ENCODE peak calls at places on chromosome 14, in eight cellular contexts. L, V, J, Q, W, U, K and S are unnamed samples. For H3K36me3, the result is how much of the 10 kb centered on the place peaks cover.

GRCh38 chr14:75323571-75323970 is 44.9 kb downstream of the FOS start:
- DNase-seq in J (no peak), U (no peak), Q (peak), V (no peak), K (peak), L (no peak), W (no peak), S (no peak)

GRCh38 chr14:22419620-22420019 is 169.4 kb downstream of the DAD1 start:
- DNase-seq in K (no peak), Q (no peak), V (no peak), U (no peak), W (no peak), J (no peak), L (no peak), S (no peak)

GRCh38 chr14:59182641-59183040 is 5.8 kb upstream of the DAAM1 start:
- DNase-seq in U (no peak), Q (no peak), J (no peak), K (no peak), V (no peak), L (no peak), W (no peak), S (no peak)

GRCh38 chr14:65599375-65599774 is 186.8 kb downstream of the FUT8 start:
- DNase-seq in Q (peak), J (no peak), U (peak), V (no peak), L (no peak), W (no peak), K (peak), S (no peak)

GRCh38 chr14:89571502-89571901 is 154.5 kb upstream of the FOXN3 start:
- DNase-seq in K (no peak), V (no peak), J (no peak), Q (no peak), L (no peak), W (no peak), U (no peak), S (no peak)

GRCh38 chr14:92785601-92786426 is 8.3 kb upstream of the GOLGA5 start:
- DNase-seq in U (peak), V (no peak), Q (peak), J (peak), L (peak), K (peak), W (peak), S (no peak)

GRCh38 chr14:75885829-75886228 is 96.0 kb downstream of the TGFB3 start:
- DNase-seq in Q (peak), V (no peak), L (no peak), J (no peak), U (peak), K (no peak), W (no peak), S (peak)

GRCh38 chr14:65255583-65256443 is 153.5 kb upstream of the MAX start:
- DNase-seq in L (no peak), Q (no peak), U (no peak), J (peak), V (no peak), K (no peak), W (no peak), S (no peak)

GRCh38 chr14:42893183-42893582 is 1286.5 kb downstream of the LRFN5 start:
- DNase-seq in L (no peak), Q (no peak), U (no peak), V (no peak), W (no peak), K (no peak), J (no peak), S (no peak)

GRCh38 chr14:67497216-67497615 is 8.7 kb upstream of the TMEM229B start:
- DNase-seq in K (no peak), U (no peak), J (no peak), W (no peak), Q (no peak), L (no peak), V (no peak), S (no peak)

GRCh38 chr14:77313374-77313773 is 7.3 kb downstream of the POMT2 start:
- DNase-seq in L (no peak), W (no peak), Q (no peak), V (no peak), J (no peak), K (no peak), U (no peak), S (no peak)

GRCh38 chr14:69048456-69048855 is 69.4 kb upstream of the ACTN1 start:
- DNase-seq in Q (no peak), U (peak), W (no peak), L (no peak), K (peak), V (no peak), J (peak), S (no peak)

GRCh38 chr14:106872619-106873446 is 1346.5 kb downstream of the TMEM121 start:
- DNase-seq in W (peak), L (peak), K (peak), U (no peak), J (peak), V (no peak), Q (no peak), S (no peak)

GRCh38 chr14:26606729-26607128 is 8.9 kb upstream of the NOVA1 start:
- DNase-seq in J (no peak), Q (peak), W (no peak), U (peak), V (no peak), L (no peak), K (no peak), S (no peak)

GRCh38 chr14:66645716-66646115 is 137.8 kb downstream of the GPHN start:
- DNase-seq in V (no peak), K (peak), U (peak), L (no peak), Q (peak), W (no peak), J (no peak), S (no peak)

GRCh38 chr14:89093083-89093482 is 268.6 kb downstream of the TTC8 start:
- DNase-seq in K (no peak), W (no peak), J (no peak), L (no peak), Q (peak), U (no peak), V (no peak), S (no peak)

GRCh38 chr14:78917462-78917861 is 747.3 kb downstream of the NRXN3 start:
- DNase-seq in J (no peak), L (no peak), V (no peak), Q (no peak), W (no peak), K (no peak), U (no peak), S (no peak)

GRCh38 chr14:54815531-54815930 is 87.1 kb downstream of the GCH1 start:
- DNase-seq in U (no peak), W (no peak), Q (no peak), V (no peak), K (no peak), J (no peak), L (no peak), S (no peak)

GRCh38 chr14:85463512-85463911 is 66.4 kb upstream of the FLRT2 start:
- DNase-seq in W (no peak), K (no peak), L (no peak), U (no peak), V (no peak), J (peak), Q (no peak), S (no peak)

GRCh38 chr14:69749956-69750355 is 17.0 kb upstream of the SRSF5 start:
- DNase-seq in J (no peak), V (no peak), W (no peak), L (no peak), U (no peak), Q (no peak), K (no peak), S (no peak)

GRCh38 chr14:92694807-92695206 is 53.6 kb downstream of the LGMN start:
- DNase-seq in U (no peak), V (no peak), L (no peak), K (no peak), Q (no peak), J (no peak), W (no peak), S (no peak)

GRCh38 chr14:68896132-68896531 is 83.0 kb downstream of the ACTN1 start:
- DNase-seq in J (no peak), V (no peak), L (no peak), U (no peak), Q (no peak), K (peak), W (no peak), S (no peak)

GRCh38 chr14:91138511-91139359 is 24.9 kb downstream of the DGLUCY start:
- DNase-seq in Q (no peak), U (peak), L (no peak), K (peak), J (peak), W (no peak), V (no peak), S (no peak)

GRCh38 chr14:54686871-54687749 is 120.2 kb downstream of the SAMD4A start:
- DNase-seq in K (no peak), V (no peak), U (peak), Q (no peak), W (no peak), J (no peak), L (peak), S (no peak)

GRCh38 chr14:75886661-75887348 is 95.0 kb downstream of the TGFB3 start:
- DNase-seq in V (no peak), L (no peak), W (no peak), Q (no peak), U (peak), J (no peak), K (peak), S (no peak)

GRCh38 chr14:79325071-79325470 is 886.2 kb downstream of the DIO2 start:
- DNase-seq in W (no peak), V (no peak), U (no peak), K (no peak), Q (peak), L (no peak), J (no peak), S (no peak)

GRCh38 chr14:70672328-70672675 is 30.6 kb downstream of the TTC9 start:
- DNase-seq in J (no peak), W (no peak), L (no peak), Q (no peak), U (no peak), K (no peak), V (no peak), S (no peak)

GRCh38 chr14:77485901-77486678 is 12.5 kb downstream of the ISM2 start:
- DNase-seq in K (peak), U (no peak), J (no peak), Q (peak), L (no peak), W (no peak), V (no peak), S (no peak)

GRCh38 chr14:102659797-102660196 is 67.3 kb downstream of the RCOR1 start:
- DNase-seq in U (peak), V (no peak), W (no peak), L (no peak), Q (peak), K (no peak), J (no peak), S (no peak)

GRCh38 chr14:101071493-101071891 is 168.0 kb upstream of the RTL1 start:
- DNase-seq in W (peak), J (no peak), U (no peak), L (no peak), V (no peak), Q (no peak), K (no peak), S (no peak)

GRCh38 chr14:105153739-105154475 is 14.7 kb downstream of the JAG2 start:
- DNase-seq in J (no peak), K (no peak), W (no peak), L (no peak), Q (no peak), U (no peak), V (no peak), S (no peak)
- H3K36me3 ChIP-seq in J (under half), K (under half), W (under half), L (under half), Q (under half), U (under half), V (under half), S (under half)

DNA sequence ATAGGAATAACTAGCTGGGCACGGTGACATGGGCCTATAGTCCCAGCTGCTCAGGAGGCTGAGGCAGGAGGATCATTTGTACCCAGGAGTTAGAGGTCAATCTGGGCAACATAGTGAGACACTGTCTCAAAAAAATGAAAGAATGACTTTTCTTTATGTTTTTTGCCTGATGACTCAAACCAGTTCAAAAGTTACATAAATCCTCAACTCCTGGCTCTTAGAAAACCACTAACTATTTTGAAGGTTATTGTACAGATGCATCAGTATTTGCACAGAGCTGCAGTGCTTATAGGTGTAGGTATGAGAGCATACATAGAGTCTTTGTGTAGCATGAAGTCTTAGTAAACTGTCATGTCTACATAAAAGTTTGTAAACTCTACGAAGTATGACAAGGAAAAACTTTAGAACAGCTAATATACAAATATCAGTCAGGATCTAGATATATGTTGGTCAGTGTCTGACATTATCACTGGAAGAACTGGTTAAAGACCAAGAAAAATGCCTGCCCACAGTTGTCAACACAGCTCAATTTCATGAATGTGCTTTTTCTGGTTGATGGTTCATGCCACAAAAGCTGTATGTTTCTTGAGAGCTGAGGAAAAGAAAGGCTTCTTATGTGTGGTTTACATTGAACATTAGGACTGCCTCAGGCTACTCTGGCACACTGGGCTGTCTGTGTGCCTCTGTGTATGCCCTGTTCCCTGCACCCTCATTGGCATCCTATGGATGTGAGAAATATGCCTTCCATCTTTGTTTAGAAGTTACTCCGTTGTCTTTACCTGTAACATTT is 219.0 kb upstream of the RGS6 start:
- DNase-seq in W (no peak), J (no peak), V (no peak), L (no peak), Q (peak), K (no peak), U (no peak), S (no peak)
- H3K36me3 ChIP-seq in W (under half), J (under half), V (under half), L (under half), Q (under half), K (under half), U (under half), S (under half)

GRCh38 chr14:95455246-95455645 is 61.2 kb downstream of the SYNE3 start:
- DNase-seq in J (no peak), W (no peak), U (no peak), K (no peak), V (no peak), Q (no peak), L (no peak), S (no peak)
- H3K36me3 ChIP-seq in J (under half), W (under half), U (under half), K (under half), V (under half), Q (under half), L (under half), S (under half)

GRCh38 chr14:103667671-103668070 is 38.7 kb downstream of the KLC1 start:
- DNase-seq in U (no peak), W (no peak), J (no peak), L (no peak), K (no peak), Q (no peak), V (no peak), S (no peak)

GRCh38 chr14:103662591-103662990 is 33.6 kb downstream of the KLC1 start:
- DNase-seq in V (no peak), J (no peak), U (no peak), L (no peak), Q (no peak), K (no peak), W (no peak), S (no peak)

GRCh38 chr14:103659631-103660030 is 30.6 kb downstream of the KLC1 start:
- DNase-seq in V (no peak), W (no peak), Q (no peak), K (no peak), L (no peak), J (no peak), U (no peak), S (no peak)

GRCh38 chr14:103662029-103662428 is 33.0 kb downstream of the KLC1 start:
- DNase-seq in L (no peak), W (no peak), K (no peak), Q (no peak), V (no peak), U (no peak), J (no peak), S (no peak)

GRCh38 chr14:103663506-103663905 is 34.5 kb downstream of the KLC1 start:
- DNase-seq in W (no peak), U (no peak), L (no peak), V (no peak), K (no peak), Q (no peak), J (no peak), S (no peak)
- H3K36me3 ChIP-seq in W (under half), U (under half), L (half or more), V (half or more), K (half or more), Q (under half), J (under half), S (half or more)